ENCODE peak calls at places on chromosomes 16 and 17, in nine cellular contexts. D is A549; T is SK-N-SH; F is transverse colon; U is CD8-positive, alpha-beta memory T cell; N is fibroblast of lung; Q is AG04450; R is lower lobe of right lung; V is MM.1S. B is an unnamed sample. For H3K9me3, the result is how much of the 10 kb centered on the place peaks cover.

GRCh38 chr16:82792704-82793103 is 165.9 kb downstream of the CDH13 start:
- DNase-seq in N (no peak), U (no peak), D (no peak), F (no peak), T (no peak), R (no peak), Q (no peak), V (no peak), B (no peak)

GRCh38 chr17:30155389-30155788 is 38.8 kb downstream of the NSRP1 start:
- DNase-seq in R (no peak), Q (no peak), V (no peak), T (no peak), F (no peak), N (no peak), D (no peak), U (no peak), B (no peak)

GRCh38 chr17:42287305-42288077 is 807 bp upstream of the STAT5A start:
- DNase-seq in F (peak), T (peak), N (no peak), R (peak), V (no peak), Q (no peak), D (no peak), U (peak), B (no peak)

GRCh38 chr17:9537177-9537776 is 38.3 kb downstream of the STX8 start:
- DNase-seq in R (no peak), T (no peak), F (no peak), N (no peak), Q (no peak), V (no peak), U (no peak), D (no peak), B (no peak)

GRCh38 chr17:7992516-7992915 is 9.9 kb upstream of the GUCY2D start:
- DNase-seq in N (peak), D (no peak), T (no peak), U (no peak), V (no peak), R (no peak), F (no peak), Q (no peak), B (no peak)

GRCh38 chr16:52456368-52456767 is 90.6 kb downstream of the TOX3 start:
- DNase-seq in F (no peak), U (no peak), V (no peak), N (peak), R (no peak), T (no peak), Q (no peak), D (no peak), B (no peak)

GRCh38 chr17:82930043-82930923 is 90.5 kb upstream of the ZNF750 start:
- DNase-seq in D (no peak), V (no peak), R (peak), U (peak), T (no peak), Q (no peak), F (peak), N (no peak), B (no peak)

GRCh38 chr16:46549477-46549876 is 71.7 kb downstream of the SHCBP1 start:
- DNase-seq in V (no peak), Q (no peak), R (no peak), T (no peak), U (no peak), N (no peak), D (no peak), F (no peak), B (no peak)

GRCh38 chr16:56547120-56547948 is 17.5 kb upstream of the MT4 start:
- DNase-seq in U (no peak), Q (peak), V (peak), F (no peak), R (no peak), D (no peak), N (peak), T (peak), B (no peak)

GRCh38 chr17:44218344-44219125 is 940 bp downstream of the UBTF start:
- DNase-seq in V (peak), N (peak), R (peak), D (peak), U (peak), Q (peak), F (peak), T (peak), B (peak)

GRCh38 chr16:27199747-27200146 is 3.6 kb upstream of the KDM8 start:
- DNase-seq in T (no peak), F (no peak), U (no peak), R (no peak), D (no peak), Q (no peak), N (peak), V (peak), B (no peak)

GRCh38 chr16:1645914-1646525 is 32.1 kb upstream of the JPT2 start:
- DNase-seq in T (no peak), U (no peak), D (peak), Q (no peak), N (peak), V (no peak), F (no peak), R (no peak), B (no peak)

GRCh38 chr17:53141731-53142130 is 681.0 kb upstream of the KIF2B start:
- DNase-seq in R (no peak), D (no peak), T (no peak), N (no peak), F (no peak), V (no peak), Q (no peak), U (no peak), B (no peak)

GRCh38 chr17:31523862-31524730 is 132.6 kb downstream of the RAB11FIP4 start:
- DNase-seq in U (no peak), N (no peak), T (no peak), Q (no peak), D (no peak), F (no peak), V (no peak), R (no peak), B (no peak)

GRCh38 chr16:88329726-88330700 is 52.7 kb upstream of the ZNF469 start:
- DNase-seq in Q (no peak), V (no peak), F (no peak), T (no peak), U (no peak), D (no peak), R (no peak), N (peak), B (no peak)

GRCh38 chr17:50207318-50207717 is 5.9 kb upstream of the COL1A1 start:
- DNase-seq in U (no peak), D (no peak), N (no peak), R (no peak), F (no peak), Q (no peak), V (no peak), T (no peak), B (no peak)

GRCh38 chr17:77363821-77364361 is 223.1 kb downstream of the SEC14L1 start:
- DNase-seq in Q (no peak), U (peak), F (no peak), N (peak), R (no peak), D (no peak), T (peak), V (no peak), B (no peak)

GRCh38 chr17:64651889-64652288 is 10.2 kb downstream of the SMURF2 start:
- DNase-seq in U (no peak), T (no peak), N (no peak), D (no peak), V (no peak), F (no peak), R (no peak), Q (no peak), B (no peak)

GRCh38 chr17:63450551-63450950 is 4.4 kb upstream of the CYB561 start:
- DNase-seq in Q (no peak), T (peak), U (peak), V (no peak), R (no peak), N (peak), D (no peak), F (no peak), B (no peak)

GRCh38 chr17:41660221-41660711 is 28.4 kb upstream of the EIF1 start:
- DNase-seq in R (no peak), D (no peak), N (no peak), V (no peak), Q (no peak), U (no peak), F (no peak), T (no peak), B (no peak)

GRCh38 chr16:85303354-85303883 is 191.1 kb upstream of the CIBAR2 start:
- DNase-seq in U (peak), F (peak), Q (no peak), T (peak), V (no peak), N (peak), D (peak), R (peak), B (peak)

GRCh38 chr16:34743115-34743514 is 1283.7 kb downstream of the TP53TG3F start:
- DNase-seq in T (no peak), V (no peak), N (no peak), F (no peak), R (no peak), D (no peak), U (no peak), Q (no peak), B (no peak)
- H3K9me3 ChIP-seq in T (under half), V (under half), N (under half), F (under half), R (half or more), D (under half), U (under half), Q (under half), B (under half)

DNA sequence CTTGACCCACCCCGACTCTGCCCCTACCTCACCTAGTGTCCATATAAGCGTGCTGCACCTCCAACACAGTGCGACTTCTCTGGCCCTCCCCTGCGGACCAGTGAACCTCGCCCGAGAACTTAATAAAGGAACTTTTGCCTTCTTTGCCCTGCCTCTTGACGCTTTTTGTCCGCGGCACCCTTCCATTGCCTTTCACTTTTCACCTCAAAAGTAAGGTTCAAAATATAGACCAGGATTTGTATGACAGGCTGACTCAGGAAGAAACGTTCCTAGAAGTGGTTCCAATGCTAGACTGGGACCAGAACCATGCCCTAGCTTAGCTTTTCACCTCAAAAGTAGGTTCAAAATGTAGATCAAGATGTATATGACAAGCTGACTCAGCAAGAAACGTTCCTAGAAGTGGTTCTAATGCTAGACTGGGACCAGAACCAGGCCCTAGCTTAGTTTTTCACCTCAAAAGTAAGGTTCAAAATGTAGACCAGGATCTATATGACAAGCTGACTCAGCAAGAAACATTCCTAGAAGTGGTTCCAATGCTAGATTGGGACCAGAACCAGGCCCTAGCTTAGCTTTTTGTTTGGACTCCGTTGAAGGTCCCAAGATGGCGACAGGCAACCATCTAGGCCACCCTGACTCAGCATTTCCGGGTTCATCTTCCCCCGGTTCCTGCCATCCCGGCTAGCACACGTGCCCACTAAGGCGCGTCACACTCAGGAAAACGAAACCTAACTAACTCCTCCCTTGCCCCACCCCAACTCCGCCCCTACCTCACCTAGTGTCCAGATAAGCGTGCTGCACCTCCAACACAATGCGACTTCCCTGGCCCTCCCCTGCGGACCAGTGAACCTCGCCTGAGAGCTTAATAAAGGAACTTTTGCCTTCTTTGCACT is 51.0 kb upstream of the TMEM97 start:
- DNase-seq in N (no peak), Q (no peak), F (no peak), V (no peak), T (no peak), D (no peak), R (no peak), U (no peak), B (no peak)
- H3K9me3 ChIP-seq in N (under half), Q (under half), F (under half), V (under half), T (under half), D (under half), R (under half), U (under half), B (under half)

GRCh38 chr16:35573407-35573806 is 2114.0 kb downstream of the TP53TG3F start:
- DNase-seq in N (no peak), D (no peak), Q (no peak), F (no peak), T (no peak), U (no peak), R (no peak), V (no peak), B (no peak)
- H3K9me3 ChIP-seq in N (under half), D (under half), Q (half or more), F (under half), T (under half), U (under half), R (under half), V (under half), B (under half)

DNA sequence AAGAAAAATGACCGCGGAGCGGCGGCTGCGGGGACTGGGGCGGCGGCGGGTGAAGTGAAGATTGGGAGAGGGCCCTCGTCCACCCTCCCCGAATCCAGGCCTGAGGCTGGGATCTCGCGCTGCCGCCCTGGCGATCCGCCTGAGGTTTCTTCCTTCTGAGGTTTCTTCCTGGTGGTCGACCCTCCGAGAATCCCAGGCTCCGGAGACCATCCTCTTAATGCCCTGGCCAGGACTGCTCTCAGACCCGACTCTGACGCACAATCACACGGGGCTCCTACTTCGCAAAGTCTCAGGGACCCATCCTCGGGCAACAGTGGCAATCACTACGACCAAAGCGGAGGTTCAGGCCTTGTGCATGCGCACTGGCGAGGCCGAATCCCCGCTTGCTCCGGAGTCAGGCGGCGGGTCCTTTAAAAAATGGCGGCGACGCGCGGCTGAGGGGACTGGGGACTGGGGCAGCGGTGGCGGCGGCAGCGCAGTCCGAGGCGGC is 18.0 kb upstream of the KCNJ18 start:
- DNase-seq in Q (no peak), N (no peak), F (no peak), U (no peak), D (no peak), T (peak), R (no peak), V (no peak), B (no peak)
- H3K9me3 ChIP-seq in Q (half or more), N (under half), F (under half), U (under half), D (under half), T (under half), R (under half), V (under half), B (under half)